ENCODE peak calls at places on chromosomes 12 and 14, in four cellular contexts. J, L, K and I are unnamed samples.

GRCh38 chr12:5456906-5457305 is 25.0 kb downstream of the NTF3 start:
- DNase-seq in K (peak), L (peak), J (peak), I (peak)

GRCh38 chr14:75328575-75328974 is 49.9 kb downstream of the FOS start:
- DNase-seq in K (no peak), J (no peak), L (no peak), I (no peak)

GRCh38 chr12:54017845-54018607 is 9.2 kb downstream of the HOXC8 start:
- DNase-seq in K (no peak), L (peak), J (peak), I (peak)

GRCh38 chr12:113766880-113767878 is 198.9 kb downstream of the RBM19 start:
- DNase-seq in K (peak), J (no peak), L (peak), I (peak)

GRCh38 chr14:55713496-55713895 is 133.5 kb downstream of the KTN1 start:
- DNase-seq in L (no peak), J (peak), K (no peak), I (peak)

GRCh38 chr14:92122351-92122677 is 545 bp downstream of the CPSF2 start:
- DNase-seq in K (no peak), L (peak), J (peak), I (peak)

GRCh38 chr12:82931349-82932116 is 244.8 kb downstream of the TMTC2 start:
- DNase-seq in K (no peak), J (no peak), L (no peak), I (no peak)

GRCh38 chr12:26188132-26188531 is 7.2 kb upstream of the SSPN start:
- DNase-seq in K (peak), J (no peak), L (peak), I (peak)

GRCh38 chr12:114311966-114312365 is 94.0 kb downstream of the TBX5 start:
- DNase-seq in L (peak), J (no peak), K (peak), I (peak)

GRCh38 chr12:93381183-93381975 is 3.7 kb downstream of the NUDT4 start:
- DNase-seq in J (no peak), K (no peak), L (no peak), I (no peak)

GRCh38 chr14:65502676-65503124 is 90.2 kb downstream of the FUT8 start:
- DNase-seq in J (no peak), L (peak), K (no peak), I (peak)

GRCh38 chr12:112961074-112961473 is 17.2 kb upstream of the OAS2 start:
- DNase-seq in K (no peak), J (no peak), L (no peak), I (no peak)

GRCh38 chr14:99387880-99388279 is 92.8 kb downstream of the SETD3 start:
- DNase-seq in L (no peak), J (no peak), K (no peak), I (no peak)

GRCh38 chr14:69711471-69712216 is 55.3 kb upstream of the SRSF5 start:
- DNase-seq in K (no peak), J (no peak), L (no peak), I (no peak)

GRCh38 chr12:116121453-116121871 is 156.0 kb downstream of the MED13L start:
- DNase-seq in J (no peak), L (peak), K (no peak), I (peak)

GRCh38 chr12:120012067-120012621 is 23.1 kb downstream of the BICDL1 start:
- DNase-seq in J (no peak), K (no peak), L (peak), I (peak)

GRCh38 chr12:40086471-40086870 is 19.4 kb downstream of the SLC2A13 start:
- DNase-seq in L (no peak), K (no peak), J (no peak), I (no peak)

GRCh38 chr12:13582421-13582820 is 385.9 kb downstream of the EMP1 start:
- DNase-seq in K (no peak), L (no peak), J (no peak), I (no peak)

GRCh38 chr12:59405992-59406391 is 189.8 kb upstream of the SLC16A7 start:
- DNase-seq in L (no peak), J (no peak), K (no peak), I (no peak)
- H3K4me3 ChIP-seq in L (no peak), J (no peak), K (no peak), I (no peak)

DNA sequence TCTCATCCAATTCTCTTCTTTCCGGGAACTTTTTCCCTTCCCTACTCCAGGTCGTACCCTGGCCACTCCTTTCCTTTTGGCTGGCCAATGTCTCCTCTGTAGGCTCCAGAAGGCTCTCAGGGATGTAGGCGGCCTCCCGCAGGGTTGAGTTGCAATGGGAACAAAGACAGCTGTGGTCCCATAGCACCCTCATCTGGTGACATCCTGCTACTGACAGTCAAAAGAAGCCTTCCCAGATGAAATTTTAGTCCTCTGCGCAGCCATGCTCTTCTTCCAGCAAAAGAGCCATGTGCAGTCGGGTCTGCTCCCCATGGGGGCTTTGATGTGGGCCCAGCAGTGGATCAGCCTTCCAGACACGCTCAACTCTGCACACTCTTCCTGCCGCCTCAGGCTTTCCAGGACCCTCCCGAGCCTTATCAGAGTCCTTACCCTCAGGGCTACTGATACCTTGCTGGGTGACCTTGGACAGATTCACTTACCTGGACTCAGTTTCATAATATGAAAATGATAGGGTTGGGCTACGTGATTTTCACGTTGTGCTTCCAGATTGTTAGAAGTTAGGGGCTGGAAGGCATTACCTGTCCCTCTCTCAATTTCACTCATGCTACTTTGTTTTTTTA is 5.5 kb upstream of the CELA1 start:
- DNase-seq in J (peak), K (no peak), L (peak), I (peak)
- H3K4me3 ChIP-seq in J (no peak), K (no peak), L (no peak), I (no peak)

DNA sequence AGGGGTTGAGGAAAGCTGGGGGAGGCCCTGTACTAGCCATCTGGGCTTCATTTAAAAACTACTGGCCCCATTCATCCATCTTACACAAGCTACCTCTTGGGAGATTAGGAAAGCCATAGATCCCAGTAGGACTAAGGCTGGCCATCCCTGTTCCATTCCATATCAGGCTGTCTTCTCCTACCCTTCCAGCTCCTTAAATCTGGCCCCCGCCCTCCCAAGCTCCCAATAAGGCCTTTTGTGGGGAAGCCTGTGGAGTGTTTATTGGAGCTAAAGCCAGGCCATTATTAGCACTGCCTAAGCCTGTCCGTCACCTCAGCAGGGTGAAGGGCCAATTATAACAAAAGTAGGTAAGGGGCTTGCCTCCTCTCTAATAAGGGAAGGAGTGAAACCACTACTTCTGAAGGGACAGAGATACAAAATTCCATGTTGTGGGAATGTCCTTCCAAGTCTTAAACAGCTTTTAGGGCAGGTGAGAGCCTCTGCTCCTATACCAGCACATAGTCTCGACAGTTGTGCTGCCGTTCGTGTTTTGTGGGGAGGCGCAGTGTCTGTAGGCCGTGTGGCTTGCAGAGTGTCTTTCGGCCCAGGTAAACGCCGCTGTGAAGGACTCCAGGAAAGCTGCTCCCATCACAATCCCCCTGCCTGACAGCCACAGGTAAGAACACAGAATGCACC is 3.7 kb downstream of the MYL6 start:
- DNase-seq in L (no peak), J (no peak), K (no peak), I (peak)
- H3K4me3 ChIP-seq in L (no peak), J (no peak), K (no peak), I (no peak)

DNA sequence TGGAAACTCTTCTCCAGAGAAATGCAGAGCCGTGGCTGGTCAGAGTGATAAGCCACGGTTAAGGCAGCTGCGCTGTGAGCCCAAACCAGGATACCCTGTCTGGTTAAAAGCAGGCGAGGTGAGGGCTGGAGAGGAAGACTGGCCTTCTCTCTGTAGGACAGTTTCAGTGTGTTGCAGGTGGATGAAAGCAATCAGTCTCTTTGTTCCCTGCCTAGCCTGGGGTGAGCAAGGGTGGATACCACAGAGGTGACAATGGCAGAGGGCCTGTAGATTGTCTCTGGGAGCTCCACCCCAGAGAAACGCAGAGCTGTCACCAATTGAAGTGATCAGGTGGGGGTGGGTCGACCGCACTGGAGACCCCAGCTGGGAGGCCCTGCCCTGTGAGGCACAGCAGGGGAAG is 621.9 kb downstream of the LRFN5 start:
- DNase-seq in L (no peak), J (no peak), K (no peak), I (no peak)
- H3K4me3 ChIP-seq in L (no peak), J (no peak), K (no peak), I (no peak)

GRCh38 chr12:6532051-6532926 is 2.0 kb upstream of the GAPDH start:
- DNase-seq in L (peak), K (peak), J (peak), I (peak)
- H3K4me3 ChIP-seq in L (peak), K (peak), J (peak), I (peak)

GRCh38 chr14:95388699-95389098 is 69.0 kb upstream of the CLMN start:
- DNase-seq in J (no peak), L (no peak), K (no peak), I (peak)
- H3K4me3 ChIP-seq in J (no peak), L (no peak), K (no peak), I (no peak)

GRCh38 chr12:64450057-64450640 is 1.8 kb upstream of the TBK1 start:
- DNase-seq in J (no peak), L (no peak), K (no peak), I (no peak)
- H3K4me3 ChIP-seq in J (peak), L (no peak), K (no peak), I (no peak)

DNA sequence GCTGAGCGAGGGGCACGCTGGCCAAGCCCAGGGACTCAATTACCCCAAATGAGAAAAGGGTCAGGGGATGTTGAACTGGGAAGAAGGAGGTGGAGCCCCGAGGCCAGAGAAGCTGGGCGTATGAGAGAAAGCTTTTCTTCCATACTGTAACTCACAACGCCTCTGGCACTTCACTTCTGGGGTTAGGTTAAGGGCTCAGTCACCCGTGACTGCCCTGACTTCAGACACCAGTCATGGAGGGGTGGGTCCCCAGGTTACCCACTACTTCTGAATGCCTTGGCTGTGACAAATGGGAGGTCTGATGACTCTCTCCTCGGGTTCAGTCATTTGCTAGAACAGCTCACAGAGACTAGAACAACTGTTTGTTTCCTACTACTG is 5.5 kb upstream of the GPR132 start:
- DNase-seq in L (no peak), J (no peak), K (no peak), I (no peak)
- H3K4me3 ChIP-seq in L (no peak), J (no peak), K (no peak), I (no peak)